ENCODE peak calls at places on chromosome 7, in seven cellular contexts. One of them, this sample, is unnamed.

GRCh38 chr7:69276011-69276729 is 322.1 kb upstream of the AUTS2 start:
- DNase-seq in CD8-positive, alpha-beta T cell: no peak
- DNase-seq in A549: no peak
- DNase-seq in mammary epithelial cell: no peak
- DNase-seq in fibroblast of lung: peak
- DNase-seq in ascending aorta: no peak
- DNase-seq in colonic mucosa: peak
- DNase-seq in this sample: no peak

GRCh38 chr7:157633465-157634185 is 296.8 kb downstream of the DNAJB6 start:
- DNase-seq in CD8-positive, alpha-beta T cell: no peak
- DNase-seq in A549: no peak
- DNase-seq in mammary epithelial cell: no peak
- DNase-seq in fibroblast of lung: no peak
- DNase-seq in ascending aorta: no peak
- DNase-seq in colonic mucosa: no peak
- DNase-seq in this sample: no peak

GRCh38 chr7:135771051-135771450 is 22.4 kb upstream of the FAM180A start:
- DNase-seq in CD8-positive, alpha-beta T cell: no peak
- DNase-seq in A549: no peak
- DNase-seq in mammary epithelial cell: no peak
- DNase-seq in fibroblast of lung: peak
- DNase-seq in ascending aorta: no peak
- DNase-seq in colonic mucosa: no peak
- DNase-seq in this sample: no peak

GRCh38 chr7:128053023-128053422 is 21.8 kb upstream of the LRRC4 start:
- DNase-seq in CD8-positive, alpha-beta T cell: no peak
- DNase-seq in A549: no peak
- DNase-seq in mammary epithelial cell: no peak
- DNase-seq in fibroblast of lung: peak
- DNase-seq in ascending aorta: no peak
- DNase-seq in colonic mucosa: no peak
- DNase-seq in this sample: no peak

GRCh38 chr7:16431646-16432424 is 10.5 kb upstream of the CRPPA start:
- DNase-seq in CD8-positive, alpha-beta T cell: no peak
- DNase-seq in A549: peak
- DNase-seq in mammary epithelial cell: peak
- DNase-seq in fibroblast of lung: no peak
- DNase-seq in ascending aorta: no peak
- DNase-seq in colonic mucosa: peak
- DNase-seq in this sample: peak

GRCh38 chr7:92725161-92725925 is 111.0 kb downstream of the CDK6 start:
- DNase-seq in CD8-positive, alpha-beta T cell: no peak
- DNase-seq in A549: no peak
- DNase-seq in mammary epithelial cell: no peak
- DNase-seq in fibroblast of lung: no peak
- DNase-seq in ascending aorta: no peak
- DNase-seq in colonic mucosa: no peak
- DNase-seq in this sample: no peak

GRCh38 chr7:27172388-27172774 is 1.7 kb downstream of the HOXA10 start:
- DNase-seq in CD8-positive, alpha-beta T cell: no peak
- DNase-seq in A549: no peak
- DNase-seq in mammary epithelial cell: no peak
- DNase-seq in fibroblast of lung: no peak
- DNase-seq in ascending aorta: no peak
- DNase-seq in colonic mucosa: no peak
- DNase-seq in this sample: no peak

GRCh38 chr7:44814956-44815355 is 18.5 kb downstream of the PPIA start:
- DNase-seq in CD8-positive, alpha-beta T cell: no peak
- DNase-seq in A549: no peak
- DNase-seq in mammary epithelial cell: no peak
- DNase-seq in fibroblast of lung: no peak
- DNase-seq in ascending aorta: no peak
- DNase-seq in colonic mucosa: no peak
- DNase-seq in this sample: no peak

GRCh38 chr7:762891-763290 is 35.8 kb upstream of the PRKAR1B start:
- DNase-seq in CD8-positive, alpha-beta T cell: no peak
- DNase-seq in A549: no peak
- DNase-seq in mammary epithelial cell: no peak
- DNase-seq in fibroblast of lung: no peak
- DNase-seq in ascending aorta: no peak
- DNase-seq in colonic mucosa: no peak
- DNase-seq in this sample: no peak

GRCh38 chr7:73715648-73716317 is 3.7 kb downstream of the STX1A start:
- DNase-seq in CD8-positive, alpha-beta T cell: no peak
- DNase-seq in A549: peak
- DNase-seq in mammary epithelial cell: peak
- DNase-seq in fibroblast of lung: peak
- DNase-seq in ascending aorta: no peak
- DNase-seq in colonic mucosa: no peak
- DNase-seq in this sample: no peak

GRCh38 chr7:90322837-90323236 is 1.7 kb upstream of the FAM237B start:
- DNase-seq in CD8-positive, alpha-beta T cell: no peak
- DNase-seq in A549: no peak
- DNase-seq in mammary epithelial cell: no peak
- DNase-seq in fibroblast of lung: no peak
- DNase-seq in ascending aorta: no peak
- DNase-seq in colonic mucosa: no peak
- DNase-seq in this sample: no peak

GRCh38 chr7:90320014-90320413 is 1.1 kb downstream of the FAM237B start:
- DNase-seq in CD8-positive, alpha-beta T cell: no peak
- DNase-seq in A549: no peak
- DNase-seq in mammary epithelial cell: no peak
- DNase-seq in fibroblast of lung: no peak
- DNase-seq in ascending aorta: no peak
- DNase-seq in colonic mucosa: no peak
- DNase-seq in this sample: no peak

GRCh38 chr7:90320418-90320800 is 695 bp downstream of the FAM237B start:
- DNase-seq in CD8-positive, alpha-beta T cell: no peak
- DNase-seq in A549: no peak
- DNase-seq in mammary epithelial cell: no peak
- DNase-seq in fibroblast of lung: no peak
- DNase-seq in ascending aorta: no peak
- DNase-seq in colonic mucosa: no peak
- DNase-seq in this sample: no peak

GRCh38 chr7:90326500-90326899 is 5.4 kb upstream of the FAM237B start:
- DNase-seq in CD8-positive, alpha-beta T cell: no peak
- DNase-seq in A549: no peak
- DNase-seq in mammary epithelial cell: no peak
- DNase-seq in fibroblast of lung: no peak
- DNase-seq in ascending aorta: no peak
- DNase-seq in colonic mucosa: no peak
- DNase-seq in this sample: no peak

DNA sequence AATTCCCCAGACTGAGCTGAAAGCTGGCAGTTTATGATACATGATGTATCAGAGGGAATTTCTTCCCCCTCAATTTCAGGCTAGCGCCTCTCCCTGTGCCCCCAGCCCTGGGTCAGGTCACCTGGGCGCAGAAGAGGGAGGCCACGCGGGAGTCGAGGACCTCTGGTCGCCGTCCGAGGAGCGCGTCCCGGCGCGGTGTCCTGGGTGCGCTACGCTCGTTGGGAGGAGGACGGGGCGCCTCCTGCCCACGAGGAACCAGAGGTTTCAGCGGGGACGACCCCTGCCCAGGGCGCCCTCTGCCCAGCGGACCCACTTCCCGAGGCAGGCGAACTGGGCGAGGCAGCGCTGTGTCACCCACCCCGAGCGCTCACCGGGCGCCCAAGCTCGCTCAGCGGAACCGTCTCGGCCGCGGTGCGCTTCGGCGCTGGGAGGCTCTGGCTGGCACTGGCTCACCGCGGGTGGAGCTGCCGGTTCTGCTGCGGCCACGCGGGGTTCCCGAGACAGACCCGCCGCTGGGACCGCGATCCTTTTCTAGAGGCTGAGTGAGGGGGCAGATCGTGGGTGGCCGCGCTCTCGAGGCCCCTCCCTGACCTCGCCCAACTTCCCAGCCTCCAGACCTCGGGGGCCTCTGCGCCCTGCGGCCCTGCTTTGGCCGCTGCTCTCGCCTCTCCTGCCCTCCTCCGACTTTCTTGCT is at the start of gene FAM237B:
- DNase-seq in CD8-positive, alpha-beta T cell: no peak
- DNase-seq in A549: peak
- DNase-seq in mammary epithelial cell: peak
- DNase-seq in fibroblast of lung: peak
- DNase-seq in ascending aorta: no peak
- DNase-seq in colonic mucosa: no peak
- DNase-seq in this sample: no peak
- H3K4me3 ChIP-seq in CD8-positive, alpha-beta T cell: no peak
- H3K4me3 ChIP-seq in A549: peak
- H3K4me3 ChIP-seq in mammary epithelial cell: peak
- H3K4me3 ChIP-seq in fibroblast of lung: peak
- H3K4me3 ChIP-seq in ascending aorta: peak
- H3K4me3 ChIP-seq in colonic mucosa: peak
- H3K4me3 ChIP-seq in this sample: no peak

GRCh38 chr7:68245688-68246087 is 1249.1 kb downstream of the TYW1 start:
- DNase-seq in CD8-positive, alpha-beta T cell: no peak
- DNase-seq in A549: no peak
- DNase-seq in mammary epithelial cell: no peak
- DNase-seq in fibroblast of lung: peak
- DNase-seq in ascending aorta: no peak
- DNase-seq in colonic mucosa: no peak
- DNase-seq in this sample: no peak
- H3K27ac ChIP-seq in CD8-positive, alpha-beta T cell: no peak
- H3K27ac ChIP-seq in A549: no peak
- H3K27ac ChIP-seq in mammary epithelial cell: no peak
- H3K27ac ChIP-seq in fibroblast of lung: no peak
- H3K27ac ChIP-seq in ascending aorta: no peak
- H3K27ac ChIP-seq in colonic mucosa: no peak
- H3K27ac ChIP-seq in this sample: no peak

GRCh38 chr7:141185369-141185967 is 111.6 kb downstream of the TMEM178B start:
- DNase-seq in CD8-positive, alpha-beta T cell: no peak
- DNase-seq in A549: no peak
- DNase-seq in mammary epithelial cell: no peak
- DNase-seq in fibroblast of lung: no peak
- DNase-seq in ascending aorta: no peak
- DNase-seq in colonic mucosa: no peak
- DNase-seq in this sample: no peak
- H3K4me3 ChIP-seq in CD8-positive, alpha-beta T cell: no peak
- H3K4me3 ChIP-seq in A549: no peak
- H3K4me3 ChIP-seq in mammary epithelial cell: no peak
- H3K4me3 ChIP-seq in fibroblast of lung: no peak
- H3K4me3 ChIP-seq in ascending aorta: no peak
- H3K4me3 ChIP-seq in colonic mucosa: no peak
- H3K4me3 ChIP-seq in this sample: no peak

GRCh38 chr7:116269466-116269865 is 59.1 kb downstream of the TES start:
- DNase-seq in CD8-positive, alpha-beta T cell: no peak
- DNase-seq in A549: no peak
- DNase-seq in mammary epithelial cell: no peak
- DNase-seq in fibroblast of lung: no peak
- DNase-seq in ascending aorta: no peak
- DNase-seq in colonic mucosa: no peak
- DNase-seq in this sample: peak
- H3K27ac ChIP-seq in CD8-positive, alpha-beta T cell: no peak
- H3K27ac ChIP-seq in A549: peak
- H3K27ac ChIP-seq in mammary epithelial cell: no peak
- H3K27ac ChIP-seq in fibroblast of lung: no peak
- H3K27ac ChIP-seq in ascending aorta: no peak
- H3K27ac ChIP-seq in colonic mucosa: peak
- H3K27ac ChIP-seq in this sample: no peak

DNA sequence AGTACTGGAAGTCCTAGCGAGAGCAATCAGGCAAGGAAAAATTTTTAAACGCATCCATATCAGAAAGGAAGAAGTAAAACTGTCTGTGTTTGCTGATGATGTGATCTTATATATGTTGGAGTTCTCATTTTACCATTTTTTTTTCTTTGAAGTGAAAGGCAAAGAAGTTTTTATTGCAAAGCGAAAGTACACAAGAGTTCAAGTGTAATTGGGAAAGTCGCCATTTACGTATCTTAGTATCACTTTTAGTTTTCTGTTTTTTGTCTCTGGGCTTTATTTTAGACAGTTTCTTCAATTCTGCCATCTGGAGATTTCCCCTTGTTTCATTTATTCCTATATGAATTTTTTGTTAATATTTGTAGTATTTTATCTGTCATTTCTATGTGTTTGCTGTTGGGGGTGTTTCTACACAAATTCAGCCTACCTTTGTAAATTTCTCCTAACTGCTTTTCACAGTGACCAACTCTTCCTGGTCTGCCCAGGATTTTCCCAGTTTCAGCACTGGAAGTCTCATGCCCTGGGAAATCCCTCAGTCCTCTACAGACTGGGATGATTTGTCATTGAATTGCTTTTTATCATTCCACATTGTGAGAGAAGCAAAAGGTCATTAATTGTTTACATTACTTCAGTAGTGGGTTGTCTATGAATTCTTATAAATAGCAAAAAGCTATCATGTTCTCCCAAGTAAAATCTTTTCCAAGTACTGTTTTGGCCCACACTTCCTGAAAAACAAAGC is 23.2 kb downstream of the BET1 start:
- DNase-seq in CD8-positive, alpha-beta T cell: no peak
- DNase-seq in A549: no peak
- DNase-seq in mammary epithelial cell: no peak
- DNase-seq in fibroblast of lung: no peak
- DNase-seq in ascending aorta: no peak
- DNase-seq in colonic mucosa: no peak
- DNase-seq in this sample: peak
- H3K4me3 ChIP-seq in CD8-positive, alpha-beta T cell: no peak
- H3K4me3 ChIP-seq in A549: no peak
- H3K4me3 ChIP-seq in mammary epithelial cell: no peak
- H3K4me3 ChIP-seq in fibroblast of lung: no peak
- H3K4me3 ChIP-seq in ascending aorta: no peak
- H3K4me3 ChIP-seq in colonic mucosa: no peak
- H3K4me3 ChIP-seq in this sample: no peak

DNA sequence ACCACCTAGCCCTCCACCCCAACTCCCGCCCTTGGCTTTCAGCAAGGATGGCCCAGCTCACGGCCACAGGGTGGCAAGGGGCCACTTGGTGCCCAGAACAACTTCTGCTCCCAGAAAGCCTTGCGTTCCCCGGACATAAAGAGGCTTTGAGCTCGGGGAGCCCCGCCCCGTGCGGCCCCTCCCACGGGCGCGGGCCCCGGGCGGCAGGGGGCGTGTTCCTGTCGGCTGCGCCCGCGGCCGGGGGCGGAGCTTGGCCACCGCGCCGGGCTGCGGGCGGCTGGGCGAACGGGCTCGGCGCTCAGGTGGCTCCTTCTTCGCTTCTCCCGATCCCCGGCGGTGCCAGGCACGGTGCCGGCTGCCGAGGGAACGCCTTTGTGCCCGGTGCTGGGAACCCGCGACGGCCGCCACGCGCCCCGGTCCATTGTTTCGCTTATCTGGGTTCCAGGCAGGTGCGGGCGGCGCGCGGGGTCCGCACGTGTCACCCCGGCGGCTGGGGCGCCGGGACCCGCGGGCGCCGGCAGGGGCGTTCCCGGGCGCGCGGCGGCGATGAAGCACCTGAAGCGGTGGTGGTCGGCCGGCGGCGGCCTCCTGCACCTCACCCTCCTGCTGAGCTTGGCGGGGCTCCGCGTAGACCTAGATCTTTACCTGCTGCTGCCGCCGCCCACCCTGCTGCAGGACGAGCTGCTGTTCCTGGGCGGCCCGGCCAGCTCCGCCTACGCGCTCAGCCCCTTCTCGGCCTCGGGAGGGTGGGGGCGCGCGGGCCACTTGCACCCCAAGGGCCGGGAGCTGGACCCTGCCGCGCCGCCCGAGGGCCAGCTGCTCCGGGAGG is at the start of gene NFE2L3:
- DNase-seq in CD8-positive, alpha-beta T cell: peak
- DNase-seq in A549: peak
- DNase-seq in mammary epithelial cell: peak
- DNase-seq in fibroblast of lung: peak
- DNase-seq in ascending aorta: peak
- DNase-seq in colonic mucosa: peak
- DNase-seq in this sample: peak
- H3K27ac ChIP-seq in CD8-positive, alpha-beta T cell: no peak
- H3K27ac ChIP-seq in A549: peak
- H3K27ac ChIP-seq in mammary epithelial cell: peak
- H3K27ac ChIP-seq in fibroblast of lung: no peak
- H3K27ac ChIP-seq in ascending aorta: no peak
- H3K27ac ChIP-seq in colonic mucosa: peak
- H3K27ac ChIP-seq in this sample: peak

This sample was measured in small intestine.